ENCODE peak calls at places on chromosome 13, in four cellular contexts. One of them, this sample, is unnamed.

GRCh38 chr13:47250141-47250540 is 353.3 kb upstream of the HTR2A start:
- DNase-seq in HS-5: no peak
- DNase-seq in EH: no peak
- DNase-seq in breast epithelium: peak; percentile 21
- DNase-seq in this sample: no peak

GRCh38 chr13:50392977-50393376 is 377.7 kb downstream of the KCNRG start:
- DNase-seq in EH: no peak
- DNase-seq in HS-5: no peak
- DNase-seq in breast epithelium: no peak
- DNase-seq in this sample: no peak

GRCh38 chr13:113981201-113981605 is 7.3 kb upstream of the C13orf46 start:
- DNase-seq in HS-5: no peak
- DNase-seq in EH: no peak
- DNase-seq in breast epithelium: peak; percentile 88
- DNase-seq in this sample: no peak

GRCh38 chr13:39524795-39525194 is 78.2 kb downstream of the LHFPL6 start:
- DNase-seq in breast epithelium: no peak
- DNase-seq in HS-5: no peak
- DNase-seq in EH: no peak
- DNase-seq in this sample: no peak

GRCh38 chr13:29509999-29510586 is 85.4 kb downstream of the SLC7A1 start:
- DNase-seq in EH: peak; percentile 57
- DNase-seq in breast epithelium: no peak
- DNase-seq in HS-5: no peak
- DNase-seq in this sample: no peak

GRCh38 chr13:100394005-100394695 is 194.4 kb downstream of the GGACT start:
- DNase-seq in breast epithelium: no peak
- DNase-seq in EH: peak; percentile 95
- DNase-seq in HS-5: peak; percentile 33
- DNase-seq in this sample: peak; percentile 83

GRCh38 chr13:61417171-61417570 is 1.5 kb upstream of the PCDH20 start:
- DNase-seq in EH: no peak
- DNase-seq in HS-5: no peak
- DNase-seq in breast epithelium: no peak
- DNase-seq in this sample: no peak

GRCh38 chr13:100175078-100175802 is 86.3 kb downstream of the PCCA start:
- DNase-seq in breast epithelium: no peak
- DNase-seq in EH: no peak
- DNase-seq in HS-5: no peak
- DNase-seq in this sample: no peak

GRCh38 chr13:44489751-44490150 is 86.4 kb downstream of the TSC22D1 start:
- DNase-seq in breast epithelium: no peak
- DNase-seq in EH: no peak
- DNase-seq in HS-5: no peak
- DNase-seq in this sample: no peak

GRCh38 chr13:114129649-114130062 is 2.8 kb downstream of the RASA3 start:
- DNase-seq in HS-5: no peak
- DNase-seq in breast epithelium: no peak
- DNase-seq in EH: no peak
- DNase-seq in this sample: no peak

GRCh38 chr13:73633817-73634449 is 500.3 kb downstream of the KLF12 start:
- DNase-seq in breast epithelium: no peak
- DNase-seq in EH: no peak
- DNase-seq in HS-5: no peak
- DNase-seq in this sample: no peak

GRCh38 chr13:75803175-75803611 is 167.1 kb downstream of the LMO7 start:
- DNase-seq in HS-5: no peak
- DNase-seq in EH: no peak
- DNase-seq in breast epithelium: no peak
- DNase-seq in this sample: no peak

GRCh38 chr13:23753523-23753922 is 135.7 kb downstream of the MIPEP start:
- DNase-seq in HS-5: no peak
- DNase-seq in breast epithelium: no peak
- DNase-seq in EH: peak; percentile 59
- DNase-seq in this sample: no peak

GRCh38 chr13:43846496-43846895 is 33.0 kb downstream of the CCDC122 start:
- DNase-seq in breast epithelium: no peak
- DNase-seq in EH: peak; percentile 73
- DNase-seq in HS-5: no peak
- DNase-seq in this sample: peak; percentile 33

GRCh38 chr13:99331881-99332293 is 24.7 kb upstream of the GPR183 start:
- DNase-seq in HS-5: no peak
- DNase-seq in breast epithelium: no peak
- DNase-seq in EH: no peak
- DNase-seq in this sample: no peak

GRCh38 chr13:71876648-71877279 is 9.8 kb upstream of the DACH1 start:
- DNase-seq in EH: no peak
- DNase-seq in HS-5: no peak
- DNase-seq in breast epithelium: no peak
- DNase-seq in this sample: no peak

GRCh38 chr13:98746968-98747367 is 5.5 kb downstream of the SLC15A1 start:
- DNase-seq in breast epithelium: no peak
- DNase-seq in EH: peak; percentile 21
- DNase-seq in HS-5: no peak
- DNase-seq in this sample: no peak

GRCh38 chr13:48411281-48412099 is 1.4 kb downstream of the LPAR6 start:
- DNase-seq in HS-5: no peak
- DNase-seq in breast epithelium: no peak
- DNase-seq in EH: peak; percentile 37
- DNase-seq in this sample: no peak

GRCh38 chr13:31322702-31323101 is 122.9 kb downstream of the B3GLCT start:
- DNase-seq in breast epithelium: no peak
- DNase-seq in EH: no peak
- DNase-seq in HS-5: no peak
- DNase-seq in this sample: no peak

GRCh38 chr13:114288157-114288591 is 6.8 kb downstream of the UPF3A start:
- DNase-seq in EH: no peak
- DNase-seq in breast epithelium: no peak
- DNase-seq in HS-5: no peak
- DNase-seq in this sample: no peak

GRCh38 chr13:80118507-80118906 is 222.4 kb downstream of the SPRY2 start:
- DNase-seq in EH: no peak
- DNase-seq in HS-5: no peak
- DNase-seq in breast epithelium: no peak
- DNase-seq in this sample: no peak

GRCh38 chr13:20359335-20359734 is 127.2 kb upstream of the GJB6 start:
- DNase-seq in HS-5: peak; percentile 79
- DNase-seq in EH: peak; percentile 96
- DNase-seq in breast epithelium: no peak
- DNase-seq in this sample: peak; percentile 41

GRCh38 chr13:108115739-108116138 is 99.6 kb downstream of the LIG4 start:
- DNase-seq in breast epithelium: no peak
- DNase-seq in EH: no peak
- DNase-seq in HS-5: no peak
- DNase-seq in this sample: no peak

GRCh38 chr13:44396963-44397580 is 23.4 kb downstream of the SERP2 start:
- DNase-seq in EH: peak; percentile 64
- DNase-seq in HS-5: no peak
- DNase-seq in breast epithelium: no peak
- DNase-seq in this sample: peak; percentile 15

GRCh38 chr13:29956771-29957170 is 106.4 kb upstream of the UBL3 start:
- DNase-seq in EH: no peak
- DNase-seq in breast epithelium: no peak
- DNase-seq in HS-5: no peak
- DNase-seq in this sample: no peak

GRCh38 chr13:89550842-89551422 is 1796.6 kb upstream of the MIR17HG start:
- DNase-seq in breast epithelium: no peak
- DNase-seq in EH: no peak
- DNase-seq in HS-5: no peak
- DNase-seq in this sample: no peak

GRCh38 chr13:114096811-114097503 is 35.5 kb downstream of the RASA3 start:
- DNase-seq in breast epithelium: no peak
- DNase-seq in HS-5: no peak
- DNase-seq in EH: no peak
- DNase-seq in this sample: no peak

GRCh38 chr13:23466144-23467002 is 32.9 kb upstream of the SACS start:
- DNase-seq in breast epithelium: peak; percentile 37
- DNase-seq in HS-5: peak; percentile 29
- DNase-seq in EH: peak; percentile 84
- DNase-seq in this sample: no peak

This sample was measured in BJ.